ENCODE peak calls at places on chromosomes 1 and 21, in five cellular contexts. G, Z, T, P and B are unnamed samples.

GRCh38 chr1:31063636-31064035 is 1.9 kb downstream of the PUM1 start:
- DNase-seq in G (no peak), Z (no peak), T (peak), P (no peak), B (no peak)

GRCh38 chr1:151846062-151846568 is 6.5 kb upstream of the C2CD4D start:
- DNase-seq in G (no peak), Z (peak), T (peak), P (no peak), B (no peak)

GRCh38 chr1:2185880-2186855 is 8.4 kb downstream of the FAAP20 start:
- DNase-seq in G (no peak), Z (no peak), T (no peak), P (no peak), B (no peak)

GRCh38 chr1:218521414-218522169 is 176.5 kb downstream of the TGFB2 start:
- DNase-seq in G (peak), Z (peak), T (peak), P (peak), B (no peak)

GRCh38 chr1:40593449-40594186 is 62.2 kb downstream of the ZNF684 start:
- DNase-seq in G (peak), Z (no peak), T (no peak), P (no peak), B (no peak)

GRCh38 chr1:51671527-51672325 is 54.8 kb downstream of the OSBPL9 start:
- DNase-seq in G (no peak), Z (no peak), T (no peak), P (no peak), B (no peak)

GRCh38 chr21:46109251-46110221 is 11.6 kb downstream of the COL6A2 start:
- DNase-seq in G (no peak), Z (peak), T (no peak), P (no peak), B (no peak)

GRCh38 chr1:64471218-64471719 is 1.3 kb downstream of the CACHD1 start:
- DNase-seq in G (no peak), Z (peak), T (no peak), P (peak), B (no peak)

GRCh38 chr21:44087426-44088400 is 19.5 kb upstream of the PWP2 start:
- DNase-seq in G (peak), Z (no peak), T (no peak), P (peak), B (no peak)

GRCh38 chr1:236864996-236865877 is 70.1 kb downstream of the MTR start:
- DNase-seq in G (no peak), Z (peak), T (no peak), P (no peak), B (no peak)

GRCh38 chr21:16070207-16070651 is 340.4 kb downstream of the USP25 start:
- DNase-seq in G (no peak), Z (no peak), T (no peak), P (no peak), B (no peak)

GRCh38 chr21:37153935-37154350 is 80.9 kb downstream of the TTC3 start:
- DNase-seq in G (no peak), Z (peak), T (peak), P (no peak), B (no peak)

GRCh38 chr1:36411674-36412648 is 14.3 kb upstream of the LSM10 start:
- DNase-seq in G (no peak), Z (no peak), T (peak), P (no peak), B (no peak)

GRCh38 chr1:53460666-53461328 is 1.6 kb downstream of the DMRTB1 start:
- DNase-seq in G (no peak), Z (no peak), T (peak), P (no peak), B (no peak)

GRCh38 chr1:229984992-229985985 is 81.7 kb upstream of the GALNT2 start:
- DNase-seq in G (no peak), Z (no peak), T (no peak), P (no peak), B (no peak)

GRCh38 chr1:31579374-31579773 is 3.1 kb downstream of the TINAGL1 start:
- DNase-seq in G (no peak), Z (peak), T (no peak), P (peak), B (no peak)

GRCh38 chr1:106957795-106958194 is 98.7 kb upstream of the PRMT6 start:
- DNase-seq in G (no peak), Z (no peak), T (no peak), P (no peak), B (no peak)

GRCh38 chr1:29584816-29585600 is 348.7 kb downstream of the PTPRU start:
- DNase-seq in G (no peak), Z (no peak), T (no peak), P (no peak), B (no peak)

GRCh38 chr21:44999972-45000636 is 60.3 kb downstream of the SLX9 start:
- DNase-seq in G (no peak), Z (peak), T (no peak), P (no peak), B (no peak)

GRCh38 chr1:71787699-71788098 is 494.6 kb downstream of the NEGR1 start:
- DNase-seq in G (no peak), Z (no peak), T (no peak), P (no peak), B (no peak)

GRCh38 chr1:67327864-67328263 is 20.2 kb downstream of the IL12RB2 start:
- DNase-seq in G (no peak), Z (no peak), T (no peak), P (no peak), B (no peak)

GRCh38 chr1:111475706-111476105 is 1.9 kb downstream of the C1orf162 start:
- DNase-seq in G (no peak), Z (no peak), T (no peak), P (no peak), B (no peak)

GRCh38 chr1:183515002-183515689 is 42.8 kb downstream of the SMG7 start:
- DNase-seq in G (no peak), Z (no peak), T (no peak), P (no peak), B (no peak)
- TF ChIP-seq POLR2AphosphoS5 in G (no peak), Z (no peak), T (no peak), P (no peak), B (no peak)

GRCh38 chr21:29072873-29073221 is 601 bp downstream of the CCT8 start:
- DNase-seq in G (peak), Z (no peak), T (peak), P (no peak), B (no peak)
- TF ChIP-seq POLR2AphosphoS5 in G (no peak), Z (no peak), T (no peak), P (no peak), B (no peak)

DNA sequence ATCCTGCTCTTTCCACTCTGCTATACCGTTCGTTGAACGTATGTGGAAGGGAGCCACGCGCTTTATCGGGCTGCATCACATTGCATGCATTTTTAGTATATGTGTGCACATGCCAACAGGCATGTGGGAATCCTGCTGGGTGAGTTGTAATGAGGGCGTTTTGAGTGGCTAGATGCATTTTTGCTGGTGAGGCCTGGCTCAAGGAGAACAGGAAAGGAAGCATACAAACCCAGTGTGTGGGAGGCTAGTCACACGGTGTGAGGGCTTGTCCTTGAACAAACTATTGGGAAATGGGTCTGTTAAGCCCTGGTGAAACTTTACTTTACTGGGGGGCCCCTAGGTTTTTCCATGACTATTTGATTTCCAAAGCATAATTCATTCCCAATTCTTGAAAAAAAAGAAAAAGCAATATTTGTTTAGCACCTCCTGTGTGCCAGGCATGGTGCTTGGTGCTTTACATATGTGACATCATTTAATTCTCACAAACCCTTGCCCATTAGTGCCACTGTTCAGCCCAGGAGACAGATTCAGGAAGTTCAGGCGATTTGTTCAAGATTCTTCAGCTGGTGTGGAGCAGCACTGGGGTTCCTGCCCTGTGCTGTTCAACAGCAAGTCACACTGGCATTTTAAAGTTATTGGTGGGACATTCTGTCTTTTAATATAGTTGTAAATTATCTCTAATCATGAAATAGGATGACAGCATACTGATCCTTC is 25.6 kb upstream of the JUN start:
- DNase-seq in G (peak), Z (no peak), T (peak), P (no peak), B (no peak)
- TF ChIP-seq POLR2AphosphoS5 in G (no peak), Z (no peak), T (no peak), P (no peak), B (no peak)

DNA sequence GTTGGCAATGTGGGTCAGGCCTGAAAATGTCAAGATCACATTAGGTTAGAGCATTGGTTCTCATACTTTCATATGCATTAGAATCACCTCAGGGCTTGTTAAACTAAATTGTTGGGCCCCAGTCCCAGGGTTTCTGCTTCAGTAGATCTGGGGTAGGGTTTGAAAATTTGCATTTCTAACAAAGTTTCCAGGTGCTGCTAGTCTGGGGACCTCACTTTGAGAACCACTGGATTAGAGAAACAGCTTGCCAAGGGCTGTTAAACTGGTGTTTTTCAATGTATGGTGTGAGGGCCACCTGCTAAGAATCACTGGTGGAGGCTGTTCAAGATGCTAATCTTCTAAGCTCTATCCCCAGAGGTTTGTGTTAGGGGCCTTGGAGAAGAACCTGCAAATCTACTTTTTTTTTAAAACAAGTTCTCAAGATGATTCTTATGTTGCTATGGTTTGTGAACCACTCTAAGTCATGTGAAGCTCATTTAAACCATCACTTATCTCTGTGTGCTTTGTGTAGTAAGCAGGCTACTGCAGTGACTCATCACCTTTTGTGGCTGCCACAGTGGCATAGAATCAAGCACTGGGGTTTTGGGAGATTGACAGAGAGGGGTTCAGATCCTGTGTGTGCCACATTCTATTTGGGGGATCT is 152.2 kb downstream of the S1PR1 start:
- DNase-seq in G (no peak), Z (no peak), T (no peak), P (no peak), B (no peak)
- TF ChIP-seq POLR2AphosphoS5 in G (no peak), Z (no peak), T (no peak), P (no peak), B (no peak)